ENCODE peak calls at places on chromosomes 7 and 10, in six cellular contexts. X is stimulated activated CD8-positive, alpha-beta memory T cell treated with anti-CD3 and anti-CD28 coated beads, Interleukin-15, amount 100 ng/mL, for 24 hours; I is astrocyte of the spinal cord; K is iris pigment epithelial cell; V is WERI-Rb-1; W is natural killer cell. P is an unnamed sample.

GRCh38 chr10:33315891-33316290 is 18.6 kb downstream of the NRP1 start:
- DNase-seq in X (no peak), I (no peak), K (no peak), V (no peak), W (no peak), P (no peak)

GRCh38 chr7:22667562-22668239 is 59.3 kb upstream of the IL6 start:
- DNase-seq in X (no peak), I (peak; percentile 72), K (peak; percentile 91), V (no peak), W (no peak), P (no peak)

GRCh38 chr7:103532955-103533354 is 86.9 kb upstream of the SLC26A5 start:
- DNase-seq in X (no peak), I (no peak), K (no peak), V (no peak), W (no peak), P (no peak)

GRCh38 chr10:5582736-5583135 is 58.0 kb downstream of the CALML3 start:
- DNase-seq in X (no peak), I (no peak), K (no peak), V (peak; percentile 10), W (no peak), P (no peak)

GRCh38 chr7:115208710-115209540 is 287.0 kb downstream of the MDFIC start:
- DNase-seq in X (no peak), I (no peak), K (no peak), V (peak; percentile 76), W (no peak), P (no peak)

GRCh38 chr10:14618669-14619068 is 156.0 kb downstream of the FAM107B start:
- DNase-seq in X (no peak), I (no peak), K (no peak), V (no peak), W (no peak), P (no peak)

GRCh38 chr7:47803029-47803428 is 145.2 kb downstream of the PKD1L1 start:
- DNase-seq in X (no peak), I (no peak), K (no peak), V (no peak), W (no peak), P (no peak)

GRCh38 chr7:77759294-77759889 is 38.8 kb downstream of the TMEM60 start:
- DNase-seq in X (peak; percentile 17), I (peak; percentile 78), K (peak; percentile 72), V (peak; percentile 51), W (peak; percentile 42), P (no peak)

GRCh38 chr7:8089036-8089780 is 120.6 kb downstream of the GLCCI1 start:
- DNase-seq in X (no peak), I (no peak), K (no peak), V (no peak), W (no peak), P (no peak)

P was measured in NCI-H1048.